ENCODE peak calls at places on chromosomes 13 and 19, in seven cellular contexts. One of them, this sample, is unnamed.

GRCh38 chr13:59793107-59793506 is 370.6 kb downstream of the DIAPH3 start:
- DNase-seq in ureter: no peak
- DNase-seq in activated naive CD8-positive, alpha-beta T cell treated with anti-CD3 and anti-CD28 coated beads, Interleukin-2, amount 50 U/mL, for 24 hours: no peak
- DNase-seq in adipocyte: no peak
- DNase-seq in NCI-H2081: no peak
- DNase-seq in AG10803: no peak
- DNase-seq in WERI-Rb-1: no peak
- DNase-seq in this sample: no peak

GRCh38 chr13:36973621-36974268 is 25.4 kb downstream of the ALG5 start:
- DNase-seq in ureter: no peak
- DNase-seq in activated naive CD8-positive, alpha-beta T cell treated with anti-CD3 and anti-CD28 coated beads, Interleukin-2, amount 50 U/mL, for 24 hours: no peak
- DNase-seq in adipocyte: no peak
- DNase-seq in NCI-H2081: no peak
- DNase-seq in AG10803: no peak
- DNase-seq in WERI-Rb-1: no peak
- DNase-seq in this sample: no peak

GRCh38 chr13:93260591-93260990 is 34.0 kb downstream of the GPC6 start:
- DNase-seq in ureter: no peak
- DNase-seq in activated naive CD8-positive, alpha-beta T cell treated with anti-CD3 and anti-CD28 coated beads, Interleukin-2, amount 50 U/mL, for 24 hours: no peak
- DNase-seq in adipocyte: peak
- DNase-seq in NCI-H2081: no peak
- DNase-seq in AG10803: peak
- DNase-seq in WERI-Rb-1: no peak
- DNase-seq in this sample: no peak

GRCh38 chr19:35427187-35427586 is 20.9 kb upstream of the FFAR2 start:
- DNase-seq in ureter: no peak
- DNase-seq in activated naive CD8-positive, alpha-beta T cell treated with anti-CD3 and anti-CD28 coated beads, Interleukin-2, amount 50 U/mL, for 24 hours: no peak
- DNase-seq in adipocyte: no peak
- DNase-seq in NCI-H2081: no peak
- DNase-seq in AG10803: no peak
- DNase-seq in WERI-Rb-1: no peak
- DNase-seq in this sample: no peak

GRCh38 chr13:97395437-97396136 is 38.4 kb upstream of the RAP2A start:
- DNase-seq in ureter: no peak
- DNase-seq in activated naive CD8-positive, alpha-beta T cell treated with anti-CD3 and anti-CD28 coated beads, Interleukin-2, amount 50 U/mL, for 24 hours: no peak
- DNase-seq in adipocyte: peak
- DNase-seq in NCI-H2081: no peak
- DNase-seq in AG10803: peak
- DNase-seq in WERI-Rb-1: no peak
- DNase-seq in this sample: no peak

GRCh38 chr13:45242070-45242469 is 41.2 kb upstream of the KCTD4 start:
- DNase-seq in ureter: no peak
- DNase-seq in activated naive CD8-positive, alpha-beta T cell treated with anti-CD3 and anti-CD28 coated beads, Interleukin-2, amount 50 U/mL, for 24 hours: no peak
- DNase-seq in adipocyte: peak
- DNase-seq in NCI-H2081: no peak
- DNase-seq in AG10803: peak
- DNase-seq in WERI-Rb-1: no peak
- DNase-seq in this sample: no peak

GRCh38 chr13:66513728-66514127 is 716.4 kb downstream of the PCDH9 start:
- DNase-seq in ureter: no peak
- DNase-seq in activated naive CD8-positive, alpha-beta T cell treated with anti-CD3 and anti-CD28 coated beads, Interleukin-2, amount 50 U/mL, for 24 hours: no peak
- DNase-seq in adipocyte: peak
- DNase-seq in NCI-H2081: no peak
- DNase-seq in AG10803: no peak
- DNase-seq in WERI-Rb-1: no peak
- DNase-seq in this sample: no peak

GRCh38 chr13:73341748-73342147 is 282.9 kb downstream of the KLF5 start:
- DNase-seq in ureter: no peak
- DNase-seq in activated naive CD8-positive, alpha-beta T cell treated with anti-CD3 and anti-CD28 coated beads, Interleukin-2, amount 50 U/mL, for 24 hours: no peak
- DNase-seq in adipocyte: peak
- DNase-seq in NCI-H2081: no peak
- DNase-seq in AG10803: peak
- DNase-seq in WERI-Rb-1: no peak
- DNase-seq in this sample: no peak

GRCh38 chr19:40283414-40284250 is 1.5 kb downstream of the AKT2 start:
- DNase-seq in ureter: no peak
- DNase-seq in activated naive CD8-positive, alpha-beta T cell treated with anti-CD3 and anti-CD28 coated beads, Interleukin-2, amount 50 U/mL, for 24 hours: peak
- DNase-seq in adipocyte: peak
- DNase-seq in NCI-H2081: no peak
- DNase-seq in AG10803: no peak
- DNase-seq in WERI-Rb-1: no peak
- DNase-seq in this sample: no peak

GRCh38 chr13:18959996-18960395 is 221.6 kb downstream of the TUBA3C start:
- DNase-seq in ureter: no peak
- DNase-seq in activated naive CD8-positive, alpha-beta T cell treated with anti-CD3 and anti-CD28 coated beads, Interleukin-2, amount 50 U/mL, for 24 hours: no peak
- DNase-seq in adipocyte: no peak
- DNase-seq in NCI-H2081: no peak
- DNase-seq in AG10803: no peak
- DNase-seq in WERI-Rb-1: no peak
- DNase-seq in this sample: no peak

GRCh38 chr13:50892162-50892944 is 17.2 kb upstream of the RNASEH2B start:
- DNase-seq in ureter: no peak
- DNase-seq in activated naive CD8-positive, alpha-beta T cell treated with anti-CD3 and anti-CD28 coated beads, Interleukin-2, amount 50 U/mL, for 24 hours: peak
- DNase-seq in adipocyte: no peak
- DNase-seq in NCI-H2081: no peak
- DNase-seq in AG10803: no peak
- DNase-seq in WERI-Rb-1: peak
- DNase-seq in this sample: no peak

GRCh38 chr13:112843392-112844250 is 125.4 kb upstream of the MCF2L start:
- DNase-seq in ureter: no peak
- DNase-seq in activated naive CD8-positive, alpha-beta T cell treated with anti-CD3 and anti-CD28 coated beads, Interleukin-2, amount 50 U/mL, for 24 hours: no peak
- DNase-seq in adipocyte: no peak
- DNase-seq in NCI-H2081: no peak
- DNase-seq in AG10803: no peak
- DNase-seq in WERI-Rb-1: no peak
- DNase-seq in this sample: no peak

GRCh38 chr13:112452380-112453206 is 76.4 kb downstream of the SPACA7 start:
- DNase-seq in ureter: no peak
- DNase-seq in activated naive CD8-positive, alpha-beta T cell treated with anti-CD3 and anti-CD28 coated beads, Interleukin-2, amount 50 U/mL, for 24 hours: no peak
- DNase-seq in adipocyte: no peak
- DNase-seq in NCI-H2081: no peak
- DNase-seq in AG10803: no peak
- DNase-seq in WERI-Rb-1: no peak
- DNase-seq in this sample: no peak

GRCh38 chr19:1811472-1811894 is 593 bp downstream of the ATP8B3 start:
- DNase-seq in ureter: peak
- DNase-seq in activated naive CD8-positive, alpha-beta T cell treated with anti-CD3 and anti-CD28 coated beads, Interleukin-2, amount 50 U/mL, for 24 hours: peak
- DNase-seq in adipocyte: peak
- DNase-seq in NCI-H2081: no peak
- DNase-seq in AG10803: peak
- DNase-seq in WERI-Rb-1: no peak
- DNase-seq in this sample: peak

GRCh38 chr13:21435710-21436151 is 23.4 kb downstream of the ZDHHC20 start:
- DNase-seq in ureter: peak
- DNase-seq in activated naive CD8-positive, alpha-beta T cell treated with anti-CD3 and anti-CD28 coated beads, Interleukin-2, amount 50 U/mL, for 24 hours: peak
- DNase-seq in adipocyte: peak
- DNase-seq in NCI-H2081: no peak
- DNase-seq in AG10803: peak
- DNase-seq in WERI-Rb-1: no peak
- DNase-seq in this sample: peak

GRCh38 chr13:80572867-80573266 is 231.9 kb upstream of the SPRY2 start:
- DNase-seq in ureter: no peak
- DNase-seq in activated naive CD8-positive, alpha-beta T cell treated with anti-CD3 and anti-CD28 coated beads, Interleukin-2, amount 50 U/mL, for 24 hours: no peak
- DNase-seq in adipocyte: no peak
- DNase-seq in NCI-H2081: no peak
- DNase-seq in AG10803: no peak
- DNase-seq in WERI-Rb-1: no peak
- DNase-seq in this sample: no peak

GRCh38 chr19:47377208-47377701 is 28.1 kb downstream of the DHX34 start:
- DNase-seq in ureter: no peak
- DNase-seq in activated naive CD8-positive, alpha-beta T cell treated with anti-CD3 and anti-CD28 coated beads, Interleukin-2, amount 50 U/mL, for 24 hours: no peak
- DNase-seq in adipocyte: no peak
- DNase-seq in NCI-H2081: peak
- DNase-seq in AG10803: no peak
- DNase-seq in WERI-Rb-1: no peak
- DNase-seq in this sample: no peak

GRCh38 chr13:94192576-94192975 is 286.9 kb downstream of the DCT start:
- DNase-seq in ureter: no peak
- DNase-seq in activated naive CD8-positive, alpha-beta T cell treated with anti-CD3 and anti-CD28 coated beads, Interleukin-2, amount 50 U/mL, for 24 hours: peak
- DNase-seq in adipocyte: peak
- DNase-seq in NCI-H2081: peak
- DNase-seq in AG10803: no peak
- DNase-seq in WERI-Rb-1: peak
- DNase-seq in this sample: no peak

GRCh38 chr19:13505761-13506549 is at the start of gene CACNA1A:
- DNase-seq in ureter: no peak
- DNase-seq in activated naive CD8-positive, alpha-beta T cell treated with anti-CD3 and anti-CD28 coated beads, Interleukin-2, amount 50 U/mL, for 24 hours: peak
- DNase-seq in adipocyte: peak
- DNase-seq in NCI-H2081: no peak
- DNase-seq in AG10803: peak
- DNase-seq in WERI-Rb-1: no peak
- DNase-seq in this sample: no peak

GRCh38 chr19:9324584-9324962 is 594 bp downstream of the ZNF559 start:
- DNase-seq in ureter: no peak
- DNase-seq in activated naive CD8-positive, alpha-beta T cell treated with anti-CD3 and anti-CD28 coated beads, Interleukin-2, amount 50 U/mL, for 24 hours: no peak
- DNase-seq in adipocyte: no peak
- DNase-seq in NCI-H2081: no peak
- DNase-seq in AG10803: no peak
- DNase-seq in WERI-Rb-1: no peak
- DNase-seq in this sample: no peak

GRCh38 chr13:21475115-21475514 is 16.0 kb upstream of the ZDHHC20 start:
- DNase-seq in ureter: no peak
- DNase-seq in activated naive CD8-positive, alpha-beta T cell treated with anti-CD3 and anti-CD28 coated beads, Interleukin-2, amount 50 U/mL, for 24 hours: no peak
- DNase-seq in adipocyte: no peak
- DNase-seq in NCI-H2081: no peak
- DNase-seq in AG10803: no peak
- DNase-seq in WERI-Rb-1: no peak
- DNase-seq in this sample: no peak

GRCh38 chr13:44932850-44933251 is 56.4 kb downstream of the NUFIP1 start:
- DNase-seq in ureter: no peak
- DNase-seq in activated naive CD8-positive, alpha-beta T cell treated with anti-CD3 and anti-CD28 coated beads, Interleukin-2, amount 50 U/mL, for 24 hours: no peak
- DNase-seq in adipocyte: no peak
- DNase-seq in NCI-H2081: no peak
- DNase-seq in AG10803: peak
- DNase-seq in WERI-Rb-1: no peak
- DNase-seq in this sample: no peak

GRCh38 chr19:27746691-27747380 is 1466.1 kb downstream of the UQCRFS1 start:
- DNase-seq in ureter: peak
- DNase-seq in activated naive CD8-positive, alpha-beta T cell treated with anti-CD3 and anti-CD28 coated beads, Interleukin-2, amount 50 U/mL, for 24 hours: peak
- DNase-seq in adipocyte: peak
- DNase-seq in NCI-H2081: no peak
- DNase-seq in AG10803: peak
- DNase-seq in WERI-Rb-1: peak
- DNase-seq in this sample: no peak